ENCODE peak calls at places on chromosomes 16 and 17, in seven cellular contexts. E is naive thymus-derived CD8-positive, alpha-beta T cell; M is HuH-7.5; Y is NCI-H524; D is GOT3; K is A549; T is activated naive CD4-positive, alpha-beta T cell treated with anti-CD3 and anti-CD28 coated beads for 36 hours. L is an unnamed sample.

GRCh38 chr16:2090819-2091721 is 43.3 kb downstream of the TSC2 start:
- DNase-seq in E (no peak), M (no peak), Y (no peak), D (no peak), K (no peak), T (no peak), L (no peak)

GRCh38 chr17:17855976-17856375 is 19.2 kb upstream of the SREBF1 start:
- DNase-seq in E (no peak), M (no peak), Y (no peak), D (no peak), K (no peak), T (no peak), L (no peak)

GRCh38 chr16:9929836-9930235 is 252.4 kb downstream of the GRIN2A start:
- DNase-seq in E (no peak), M (no peak), Y (no peak), D (no peak), K (no peak), T (no peak), L (no peak)

GRCh38 chr16:30437511-30438046 is 7.7 kb upstream of the DCTPP1 start:
- DNase-seq in E (no peak), M (no peak), Y (no peak), D (no peak), K (no peak), T (no peak), L (no peak)

GRCh38 chr16:87308826-87309225 is 8.4 kb downstream of the C16orf95 start:
- DNase-seq in E (no peak), M (no peak), Y (no peak), D (no peak), K (no peak), T (no peak), L (no peak)

GRCh38 chr17:66435182-66435581 is 132.8 kb downstream of the PRKCA start:
- DNase-seq in E (no peak), M (no peak), Y (no peak), D (no peak), K (no peak), T (no peak), L (no peak)

GRCh38 chr17:30224419-30224960 is 11.0 kb downstream of the SLC6A4 start:
- DNase-seq in E (no peak), M (no peak), Y (no peak), D (no peak), K (no peak), T (no peak), L (no peak)

GRCh38 chr16:81696959-81697293 is 82.2 kb upstream of the PLCG2 start:
- DNase-seq in E (no peak), M (no peak), Y (no peak), D (no peak), K (no peak), T (no peak), L (no peak)

GRCh38 chr17:70857351-70857750 is 688.0 kb downstream of the KCNJ2 start:
- DNase-seq in E (no peak), M (no peak), Y (no peak), D (no peak), K (no peak), T (no peak), L (no peak)

GRCh38 chr16:51577621-51578303 is 426.7 kb upstream of the SALL1 start:
- DNase-seq in E (no peak), M (no peak), Y (no peak), D (no peak), K (no peak), T (no peak), L (no peak)

GRCh38 chr16:51153275-51153991 is 2.4 kb upstream of the SALL1 start:
- DNase-seq in E (no peak), M (no peak), Y (no peak), D (no peak), K (no peak), T (no peak), L (no peak)

GRCh38 chr16:23423496-23424049 is 29.4 kb downstream of the COG7 start:
- DNase-seq in E (no peak), M (no peak), Y (no peak), D (peak; percentile 23), K (peak; percentile 60), T (no peak), L (peak; percentile 86)

GRCh38 chr16:49844399-49844798 is 11.5 kb downstream of the ZNF423 start:
- DNase-seq in E (no peak), M (no peak), Y (no peak), D (no peak), K (no peak), T (no peak), L (no peak)

GRCh38 chr16:50284131-50284911 is 18.0 kb downstream of the ADCY7 start:
- DNase-seq in E (no peak), M (no peak), Y (peak; percentile 78), D (no peak), K (no peak), T (no peak), L (no peak)

GRCh38 chr16:11058820-11059219 is 114.5 kb downstream of the CLEC16A start:
- DNase-seq in E (no peak), M (no peak), Y (no peak), D (no peak), K (no peak), T (no peak), L (no peak)

GRCh38 chr17:61834610-61835009 is 28.7 kb downstream of the BRIP1 start:
- DNase-seq in E (no peak), M (no peak), Y (no peak), D (no peak), K (no peak), T (no peak), L (no peak)

GRCh38 chr16:14505846-14506245 is 124.2 kb downstream of the PARN start:
- DNase-seq in E (no peak), M (no peak), Y (no peak), D (no peak), K (peak; percentile 60), T (no peak), L (no peak)

L was measured in Panc1.